ENCODE peak calls at places on chromosomes 6 and 20, in six cellular contexts. U, S, K, D, R and E are unnamed samples.

GRCh38 chr20:54197621-54198604 is 10.0 kb upstream of the PFDN4 start:
- DNase-seq in R (no peak), K (peak), S (no peak), U (peak), D (no peak), E (peak)

GRCh38 chr6:14543971-14544620 is 426.5 kb downstream of the CD83 start:
- DNase-seq in D (no peak), U (no peak), R (no peak), K (no peak), S (no peak), E (no peak)

GRCh38 chr6:150491131-150491795 is 108.4 kb upstream of the PLEKHG1 start:
- DNase-seq in K (no peak), D (peak), S (no peak), U (no peak), R (no peak), E (peak)

GRCh38 chr6:160267102-160267501 is 8.5 kb upstream of the SLC22A2 start:
- DNase-seq in K (no peak), U (no peak), D (no peak), R (no peak), S (no peak), E (no peak)

GRCh38 chr6:169723991-169724553 is at the start of gene PHF10:
- DNase-seq in S (no peak), U (no peak), R (no peak), D (peak), K (peak), E (peak)

GRCh38 chr6:56849876-56850275 is 105.0 kb upstream of the BEND6 start:
- DNase-seq in D (no peak), K (peak), U (no peak), S (peak), R (no peak), E (peak)

GRCh38 chr6:127366281-127367022 is 23.0 kb upstream of the ECHDC1 start:
- DNase-seq in K (peak), S (no peak), U (peak), D (no peak), R (peak), E (peak)

GRCh38 chr20:40641809-40642208 is 47.2 kb downstream of the MAFB start:
- DNase-seq in S (no peak), K (no peak), R (no peak), U (no peak), D (no peak), E (no peak)

GRCh38 chr6:140379919-140380318 is 1005.5 kb upstream of the CITED2 start:
- DNase-seq in S (no peak), R (no peak), D (no peak), K (peak), U (no peak), E (peak)

GRCh38 chr20:408843-409696 is 971 bp downstream of the RBCK1 start:
- DNase-seq in K (no peak), D (peak), U (no peak), R (no peak), S (no peak), E (no peak)

GRCh38 chr6:42403415-42403814 is 48.3 kb downstream of the TRERF1 start:
- DNase-seq in R (no peak), U (no peak), S (no peak), D (no peak), K (peak), E (peak)

GRCh38 chr20:35562541-35563110 is 20.7 kb downstream of the ERGIC3 start:
- DNase-seq in D (no peak), S (no peak), K (no peak), U (no peak), R (no peak), E (no peak)

GRCh38 chr20:21615617-21616080 is 89.8 kb upstream of the PAX1 start:
- DNase-seq in U (peak), K (peak), D (peak), S (peak), R (peak), E (peak)

GRCh38 chr6:162099685-162100084 is 627.9 kb downstream of the PRKN start:
- DNase-seq in D (no peak), S (no peak), U (peak), R (peak), K (peak), E (peak)

GRCh38 chr6:145736854-145737181 is 1.5 kb upstream of the EPM2A start:
- DNase-seq in U (no peak), S (no peak), D (no peak), R (no peak), K (peak), E (peak)

GRCh38 chr20:7716286-7716972 is 223.8 kb downstream of the HAO1 start:
- DNase-seq in D (no peak), R (no peak), K (no peak), U (no peak), S (no peak), E (no peak)

GRCh38 chr20:44395963-44396340 is 40.5 kb downstream of the HNF4A start:
- DNase-seq in S (no peak), R (no peak), K (no peak), D (no peak), U (no peak), E (no peak)

GRCh38 chr6:37426058-37426944 is 6.7 kb upstream of the CMTR1 start:
- DNase-seq in K (no peak), R (no peak), U (no peak), S (no peak), D (no peak), E (no peak)

GRCh38 chr20:31677553-31678260 is 40.0 kb downstream of the COX4I2 start:
- DNase-seq in U (no peak), K (no peak), R (no peak), S (no peak), D (no peak), E (no peak)

GRCh38 chr6:47047479-47048411 is 5.6 kb upstream of the ADGRF1 start:
- DNase-seq in D (no peak), K (peak), R (peak), U (peak), S (peak), E (peak)

GRCh38 chr6:170202416-170203135 is 88.3 kb downstream of the DLL1 start:
- DNase-seq in R (peak), U (no peak), K (no peak), D (no peak), S (no peak), E (no peak)

GRCh38 chr20:2156666-2157624 is 55.3 kb downstream of the STK35 start:
- DNase-seq in U (no peak), D (no peak), R (no peak), S (no peak), K (no peak), E (no peak)

GRCh38 chr6:166691741-166692140 is 64.7 kb upstream of the RPS6KA2 start:
- DNase-seq in D (no peak), R (no peak), K (no peak), S (no peak), U (no peak), E (no peak)

GRCh38 chr20:62951896-62952372 is 575 bp upstream of the SLC17A9 start:
- DNase-seq in K (no peak), U (no peak), S (no peak), D (no peak), R (no peak), E (no peak)

GRCh38 chr6:161276605-161277155 is 2.8 kb upstream of the AGPAT4 start:
- DNase-seq in D (no peak), R (no peak), S (no peak), U (no peak), K (no peak), E (no peak)

GRCh38 chr20:38680492-38681118 is 43.7 kb upstream of the SLC32A1 start:
- DNase-seq in U (peak), K (peak), S (no peak), D (peak), R (no peak), E (peak)

GRCh38 chr6:39426057-39426592 is 103.6 kb upstream of the KCNK16 start:
- DNase-seq in S (no peak), K (peak), R (no peak), U (no peak), D (no peak), E (peak)

GRCh38 chr20:31595654-31596411 is 9.3 kb upstream of the ID1 start:
- DNase-seq in U (no peak), S (no peak), K (peak), D (no peak), R (peak), E (peak)

GRCh38 chr20:3221398-3222226 is 12.3 kb downstream of the ITPA start:
- DNase-seq in K (no peak), R (no peak), U (no peak), D (no peak), S (no peak), E (no peak)

GRCh38 chr6:42452171-42453026 is 673 bp upstream of the TRERF1 start:
- DNase-seq in K (peak), D (peak), S (no peak), U (peak), R (peak), E (peak)